ENCODE peak calls at places on chromosomes 11 and 22, in nine cellular contexts. X, P, T, L, G, U, J, F and W are unnamed samples.
A peak's percentile ranks its signal among the peaks of the same experiment; 100 is the strongest.

GRCh38 chr11:64449381-64450167 is 90.6 kb downstream of the RPS6KA4 start:
- DNase-seq in L (peak; percentile 43), J (peak; percentile 82), P (no peak), X (peak; percentile 75), T (peak; percentile 72), F (peak; percentile 62), U (no peak), G (peak; percentile 77), W (peak; percentile 69)

GRCh38 chr22:29734429-29734828 is 14.6 kb downstream of the CABP7 start:
- DNase-seq in T (no peak), F (no peak), J (no peak), P (no peak), L (no peak), G (no peak), U (no peak), X (no peak), W (no peak)

GRCh38 chr22:22924369-22925145 is 36.9 kb downstream of the IGLL5 start:
- DNase-seq in U (no peak), P (no peak), J (no peak), L (no peak), T (no peak), F (no peak), G (no peak), X (no peak), W (no peak)

GRCh38 chr11:84289381-84289906 is 1003.3 kb upstream of the CCDC90B start:
- DNase-seq in G (no peak), L (no peak), P (no peak), F (no peak), T (no peak), X (no peak), J (no peak), U (no peak), W (no peak)

GRCh38 chr11:122020902-122021301 is 95.1 kb downstream of the BLID start:
- DNase-seq in P (no peak), X (no peak), F (no peak), T (no peak), L (no peak), J (peak; percentile 4), G (no peak), U (no peak), W (no peak)

GRCh38 chr11:26651916-26652315 is 69.9 kb downstream of the SLC5A12 start:
- DNase-seq in J (no peak), U (no peak), P (no peak), T (no peak), F (no peak), X (no peak), L (no peak), G (no peak), W (no peak)

GRCh38 chr11:94193288-94193687 is 64.6 kb downstream of the PANX1 start:
- DNase-seq in X (no peak), F (no peak), G (no peak), J (no peak), P (no peak), U (no peak), L (peak; percentile 12), T (no peak), W (no peak)

GRCh38 chr11:66068923-66069714 is 953 bp upstream of the PACS1 start:
- DNase-seq in J (peak; percentile 68), T (peak; percentile 65), G (peak; percentile 57), F (no peak), U (peak; percentile 82), P (peak; percentile 51), X (peak; percentile 86), L (peak; percentile 59), W (peak; percentile 48)

GRCh38 chr22:30014244-30014643 is 66.0 kb upstream of the HORMAD2 start:
- DNase-seq in G (no peak), X (no peak), L (no peak), J (no peak), U (no peak), T (no peak), P (no peak), F (no peak), W (no peak)

GRCh38 chr11:66580803-66581202 is 12.1 kb downstream of the CCDC87 start:
- DNase-seq in T (no peak), F (no peak), X (no peak), L (no peak), P (no peak), U (no peak), G (no peak), J (no peak), W (no peak)

GRCh38 chr11:35111171-35112055 is 27.6 kb upstream of the CD44 start:
- DNase-seq in L (no peak), J (no peak), X (no peak), T (no peak), F (no peak), U (no peak), P (no peak), G (peak; percentile 36), W (no peak)

GRCh38 chr11:96154802-96155520 is 188.0 kb downstream of the MAML2 start:
- DNase-seq in J (no peak), G (no peak), F (peak; percentile 43), L (no peak), T (no peak), P (no peak), X (peak; percentile 71), U (no peak), W (no peak)

GRCh38 chr22:35538801-35539321 is 1.8 kb upstream of the RASD2 start:
- DNase-seq in G (peak; percentile 28), X (no peak), U (no peak), T (no peak), L (no peak), J (peak; percentile 62), P (no peak), F (no peak), W (peak; percentile 38)

GRCh38 chr22:39518124-39518786 is 2.1 kb upstream of the ATF4 start:
- DNase-seq in P (no peak), G (no peak), L (no peak), J (no peak), U (peak; percentile 8), T (no peak), X (no peak), F (no peak), W (no peak)

GRCh38 chr22:39520054-39520873 is at the start of gene ATF4:
- DNase-seq in L (peak; percentile 99), J (peak; percentile 99), T (peak; percentile 97), X (peak; percentile 99), P (peak; percentile 96), U (peak; percentile 99), F (peak; percentile 93), G (peak; percentile 99), W (peak; percentile 93)

GRCh38 chr22:39520874-39521857 is 804 bp downstream of the ATF4 start:
- DNase-seq in G (peak; percentile 72), P (no peak), J (peak; percentile 78), T (peak; percentile 74), L (peak; percentile 86), U (peak; percentile 95), F (peak; percentile 66), X (peak; percentile 94), W (peak; percentile 71)

GRCh38 chr22:39518996-39519680 is 1.2 kb upstream of the ATF4 start:
- DNase-seq in J (peak; percentile 34), G (peak; percentile 57), L (no peak), X (no peak), U (peak; percentile 79), F (no peak), P (no peak), T (no peak), W (no peak)

GRCh38 chr22:39519681-39520053 is 695 bp upstream of the ATF4 start:
- DNase-seq in P (no peak), U (peak; percentile 89), X (peak; percentile 80), G (peak; percentile 55), J (peak; percentile 50), F (peak; percentile 69), L (peak; percentile 64), T (peak; percentile 54), W (no peak)
- TF ChIP-seq CTCF in P (peak; percentile 34), U (no peak), X (peak; percentile 24), G (no peak), J (peak; percentile 66), F (peak; percentile 43), L (peak; percentile 39), T (peak; percentile 42), W (no peak)

GRCh38 chr11:86220654-86221053 is 23.9 kb upstream of the EED start:
- DNase-seq in L (no peak), G (peak; percentile 57), P (no peak), J (no peak), X (no peak), T (no peak), U (no peak), F (no peak), W (no peak)

GRCh38 chr11:86219291-86220193 is 25.0 kb upstream of the EED start:
- DNase-seq in G (no peak), P (no peak), X (no peak), J (peak; percentile 24), F (no peak), T (peak; percentile 58), U (no peak), L (no peak), W (no peak)

GRCh38 chr11:86214710-86215109 is 29.8 kb upstream of the EED start:
- DNase-seq in L (no peak), G (no peak), J (no peak), X (no peak), U (no peak), T (no peak), F (no peak), P (no peak), W (no peak)

GRCh38 chr11:86222081-86222480 is 22.5 kb upstream of the EED start:
- DNase-seq in U (no peak), J (no peak), T (no peak), X (no peak), P (no peak), G (no peak), F (no peak), L (no peak), W (no peak)

GRCh38 chr11:86218125-86219081 is 26.1 kb upstream of the EED start:
- DNase-seq in X (peak; percentile 81), P (no peak), T (peak; percentile 41), G (peak; percentile 72), L (peak; percentile 56), F (peak; percentile 60), U (peak; percentile 73), J (peak; percentile 67), W (peak; percentile 37)
- H3K4me3 ChIP-seq in X (peak overlapping the region; percentile 33), P (peak overlapping the region; percentile 70), T (peak overlapping the region; percentile 2), G (no peak overlapping the region), L (peak overlapping the region; percentile 40), F (peak overlapping the region; percentile 42), U (peak overlapping the region; percentile 55), J (no peak overlapping the region), W (no peak overlapping the region)

DNA sequence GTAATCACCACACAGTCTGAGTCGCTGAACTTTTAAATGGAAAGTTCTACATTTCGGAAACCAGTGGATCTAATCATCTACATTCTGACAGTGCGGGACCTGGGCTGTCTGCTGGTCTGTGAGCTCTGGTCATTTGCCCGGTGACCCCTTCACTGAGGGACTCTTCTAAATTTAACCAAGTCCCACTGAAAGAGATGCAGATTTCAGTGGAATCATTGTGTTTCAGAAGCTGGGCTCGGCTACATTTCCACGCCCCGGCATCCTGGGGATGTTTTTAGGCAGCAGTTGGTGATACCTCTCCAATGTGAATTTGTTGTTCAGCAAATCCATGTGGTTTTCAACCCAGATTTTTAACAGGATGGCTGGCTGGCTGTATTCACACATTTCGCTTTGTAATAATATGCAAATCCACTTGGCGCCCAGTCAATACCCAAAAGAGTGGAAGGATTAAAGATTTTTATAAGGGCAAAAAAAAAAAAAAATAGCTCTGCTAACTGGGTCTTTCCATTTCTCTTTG is 145.5 kb upstream of the RASSF10 start:
- DNase-seq in X (peak; percentile 38), F (peak; percentile 66), P (no peak), T (no peak), J (no peak), U (no peak), L (no peak), G (no peak), W (no peak)
- H3K27ac ChIP-seq in X (no peak overlapping the region), F (no peak overlapping the region), P (no peak overlapping the region), T (peak overlapping the region; percentile 38), J (no peak overlapping the region), U (no peak overlapping the region), L (peak overlapping the region; percentile 24), G (no peak overlapping the region), W (no peak overlapping the region)

GRCh38 chr22:45552580-45553332 is 50.1 kb downstream of the FBLN1 start:
- DNase-seq in T (no peak), J (no peak), P (no peak), U (peak; percentile 94), G (peak; percentile 52), F (no peak), L (peak; percentile 59), X (peak; percentile 81), W (no peak)
- TF ChIP-seq CTCF in T (no peak), J (peak; percentile 26), P (peak; percentile 18), U (no peak), G (peak; percentile 20), F (no peak), L (no peak), X (no peak), W (no peak)